ENCODE peak calls at places on chromosomes 7 and 10, in nine cellular contexts. One of them, this sample, is unnamed.

GRCh38 chr10:46299531-46300366 is 13.0 kb downstream of the ANTXRL start:
- DNase-seq in GM23248: no peak
- DNase-seq in PC-3: no peak
- DNase-seq in GM23338: no peak
- DNase-seq in neural progenitor cell: peak
- DNase-seq in hepatocyte: no peak
- DNase-seq in HCT116: no peak
- DNase-seq in MM.1S: no peak
- DNase-seq in SK-N-SH: no peak
- DNase-seq in this sample: peak

GRCh38 chr7:157713591-157713990 is 376.8 kb downstream of the DNAJB6 start:
- DNase-seq in GM23248: no peak
- DNase-seq in PC-3: no peak
- DNase-seq in GM23338: no peak
- DNase-seq in neural progenitor cell: no peak
- DNase-seq in hepatocyte: no peak
- DNase-seq in HCT116: no peak
- DNase-seq in MM.1S: no peak
- DNase-seq in SK-N-SH: no peak
- DNase-seq in this sample: no peak

GRCh38 chr10:4073912-4074311 is 288.9 kb upstream of the KLF6 start:
- DNase-seq in GM23248: peak
- DNase-seq in PC-3: no peak
- DNase-seq in GM23338: no peak
- DNase-seq in neural progenitor cell: no peak
- DNase-seq in hepatocyte: no peak
- DNase-seq in HCT116: no peak
- DNase-seq in MM.1S: no peak
- DNase-seq in SK-N-SH: peak
- DNase-seq in this sample: no peak

GRCh38 chr7:29106128-29106988 is 40.0 kb downstream of the CPVL start:
- DNase-seq in GM23248: peak
- DNase-seq in PC-3: peak
- DNase-seq in GM23338: peak
- DNase-seq in neural progenitor cell: peak
- DNase-seq in hepatocyte: peak
- DNase-seq in HCT116: peak
- DNase-seq in MM.1S: peak
- DNase-seq in SK-N-SH: peak
- DNase-seq in this sample: peak

GRCh38 chr7:140719711-140720110 is 23.2 kb downstream of the NDUFB2 start:
- DNase-seq in GM23248: peak
- DNase-seq in PC-3: peak
- DNase-seq in GM23338: no peak
- DNase-seq in neural progenitor cell: no peak
- DNase-seq in hepatocyte: no peak
- DNase-seq in HCT116: no peak
- DNase-seq in MM.1S: no peak
- DNase-seq in SK-N-SH: no peak
- DNase-seq in this sample: no peak

GRCh38 chr7:43785425-43785824 is 26.9 kb downstream of the BLVRA start:
- DNase-seq in GM23248: peak
- DNase-seq in PC-3: peak
- DNase-seq in GM23338: no peak
- DNase-seq in neural progenitor cell: no peak
- DNase-seq in hepatocyte: peak
- DNase-seq in HCT116: no peak
- DNase-seq in MM.1S: no peak
- DNase-seq in SK-N-SH: no peak
- DNase-seq in this sample: no peak

GRCh38 chr10:127983701-127984100 is 76.8 kb downstream of the PTPRE start:
- DNase-seq in GM23248: no peak
- DNase-seq in PC-3: no peak
- DNase-seq in GM23338: no peak
- DNase-seq in neural progenitor cell: no peak
- DNase-seq in hepatocyte: no peak
- DNase-seq in HCT116: no peak
- DNase-seq in MM.1S: no peak
- DNase-seq in SK-N-SH: no peak
- DNase-seq in this sample: no peak

GRCh38 chr7:2214636-2215035 is 18.1 kb downstream of the MAD1L1 start:
- DNase-seq in GM23248: peak
- DNase-seq in PC-3: no peak
- DNase-seq in GM23338: no peak
- DNase-seq in neural progenitor cell: no peak
- DNase-seq in hepatocyte: no peak
- DNase-seq in HCT116: no peak
- DNase-seq in MM.1S: no peak
- DNase-seq in SK-N-SH: no peak
- DNase-seq in this sample: no peak

GRCh38 chr7:85940798-85941197 is 702.9 kb upstream of the GRM3 start:
- DNase-seq in GM23248: no peak
- DNase-seq in PC-3: no peak
- DNase-seq in GM23338: no peak
- DNase-seq in neural progenitor cell: no peak
- DNase-seq in hepatocyte: no peak
- DNase-seq in HCT116: no peak
- DNase-seq in MM.1S: no peak
- DNase-seq in SK-N-SH: no peak
- DNase-seq in this sample: no peak

DNA sequence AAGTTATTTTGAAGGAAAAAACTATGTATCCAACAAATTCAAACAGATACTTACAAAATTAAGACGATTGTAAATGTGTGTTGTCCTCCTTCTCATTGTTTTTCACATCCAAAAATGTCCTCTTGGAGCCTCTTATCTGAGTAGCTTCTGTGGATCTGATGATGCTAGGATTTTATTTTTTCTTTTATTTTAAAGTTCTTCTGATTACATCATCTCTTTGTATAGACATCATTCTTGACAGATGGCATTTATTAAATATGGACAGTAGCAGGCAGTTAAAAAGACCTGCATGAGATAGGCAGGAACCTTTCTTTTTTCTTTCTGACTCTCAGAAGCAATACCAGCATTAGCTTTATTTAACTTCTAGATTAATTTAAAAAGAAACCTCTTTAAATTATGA is at the start of gene RPA3:
- DNase-seq in GM23248: no peak
- DNase-seq in PC-3: no peak
- DNase-seq in GM23338: no peak
- DNase-seq in neural progenitor cell: no peak
- DNase-seq in hepatocyte: no peak
- DNase-seq in HCT116: no peak
- DNase-seq in MM.1S: no peak
- DNase-seq in SK-N-SH: peak
- DNase-seq in this sample: no peak
- TF ChIP-seq EZH2phosphoT487 in GM23248: no peak
- TF ChIP-seq EZH2phosphoT487 in PC-3: no peak
- TF ChIP-seq EZH2phosphoT487 in GM23338: no peak
- TF ChIP-seq EZH2phosphoT487 in neural progenitor cell: no peak
- TF ChIP-seq EZH2phosphoT487 in hepatocyte: no peak
- TF ChIP-seq EZH2phosphoT487 in HCT116: no peak
- TF ChIP-seq EZH2phosphoT487 in MM.1S: no peak
- TF ChIP-seq EZH2phosphoT487 in SK-N-SH: no peak
- TF ChIP-seq EZH2phosphoT487 in this sample: no peak

DNA sequence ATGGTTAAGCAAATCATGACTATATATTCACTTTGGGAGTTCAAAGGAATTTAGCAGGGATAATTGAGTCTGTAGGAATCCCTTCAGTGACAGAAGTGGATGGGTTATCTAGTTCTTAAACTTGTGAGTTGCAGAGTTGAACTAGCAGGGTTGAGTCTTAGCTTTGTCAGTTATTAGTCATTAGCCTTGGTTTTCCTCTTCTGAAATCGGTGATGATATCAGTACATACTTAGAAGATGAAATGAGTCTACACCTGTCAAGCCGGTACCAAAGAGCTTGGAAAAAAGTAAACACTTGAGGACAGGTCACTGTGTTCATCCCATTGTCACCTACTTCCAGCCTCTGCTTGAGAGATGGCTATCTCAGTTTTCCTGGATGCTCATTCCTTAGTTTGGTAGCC is 73.5 kb downstream of the BUB3 start:
- DNase-seq in GM23248: no peak
- DNase-seq in PC-3: peak
- DNase-seq in GM23338: no peak
- DNase-seq in neural progenitor cell: no peak
- DNase-seq in hepatocyte: no peak
- DNase-seq in HCT116: no peak
- DNase-seq in MM.1S: no peak
- DNase-seq in SK-N-SH: no peak
- DNase-seq in this sample: no peak
- TF ChIP-seq EZH2phosphoT487 in GM23248: no peak
- TF ChIP-seq EZH2phosphoT487 in PC-3: no peak
- TF ChIP-seq EZH2phosphoT487 in GM23338: no peak
- TF ChIP-seq EZH2phosphoT487 in neural progenitor cell: no peak
- TF ChIP-seq EZH2phosphoT487 in hepatocyte: no peak
- TF ChIP-seq EZH2phosphoT487 in HCT116: no peak
- TF ChIP-seq EZH2phosphoT487 in MM.1S: no peak
- TF ChIP-seq EZH2phosphoT487 in SK-N-SH: no peak
- TF ChIP-seq EZH2phosphoT487 in this sample: no peak

DNA sequence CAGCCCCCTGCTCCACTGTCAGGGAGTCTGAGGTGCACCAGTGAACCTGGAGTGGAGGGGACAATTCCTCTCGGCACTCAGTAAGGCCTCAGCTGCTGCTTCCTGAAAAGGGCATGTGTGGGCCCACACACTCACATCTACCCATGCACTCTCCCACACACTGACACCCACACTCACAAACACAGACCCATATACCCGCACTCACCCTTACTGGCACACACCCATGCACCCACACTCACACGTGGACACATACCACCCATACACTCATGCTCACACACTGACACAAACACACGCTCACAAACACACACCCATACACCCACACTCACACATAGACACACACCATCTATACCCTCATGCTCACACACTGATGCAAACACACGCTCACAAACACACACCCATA is 31.9 kb downstream of the ADAMTS14 start:
- DNase-seq in GM23248: no peak
- DNase-seq in PC-3: no peak
- DNase-seq in GM23338: no peak
- DNase-seq in neural progenitor cell: no peak
- DNase-seq in hepatocyte: no peak
- DNase-seq in HCT116: no peak
- DNase-seq in MM.1S: no peak
- DNase-seq in SK-N-SH: no peak
- DNase-seq in this sample: no peak
- TF ChIP-seq EZH2phosphoT487 in GM23248: no peak
- TF ChIP-seq EZH2phosphoT487 in PC-3: no peak
- TF ChIP-seq EZH2phosphoT487 in GM23338: no peak
- TF ChIP-seq EZH2phosphoT487 in neural progenitor cell: no peak
- TF ChIP-seq EZH2phosphoT487 in hepatocyte: no peak
- TF ChIP-seq EZH2phosphoT487 in HCT116: no peak
- TF ChIP-seq EZH2phosphoT487 in MM.1S: no peak
- TF ChIP-seq EZH2phosphoT487 in SK-N-SH: no peak
- TF ChIP-seq EZH2phosphoT487 in this sample: no peak

GRCh38 chr10:100998183-100998990 is 1.2 kb upstream of the LZTS2 start:
- DNase-seq in GM23248: peak
- DNase-seq in PC-3: peak
- DNase-seq in GM23338: peak
- DNase-seq in neural progenitor cell: peak
- DNase-seq in hepatocyte: peak
- DNase-seq in HCT116: no peak
- DNase-seq in MM.1S: peak
- DNase-seq in SK-N-SH: peak
- DNase-seq in this sample: peak
- TF ChIP-seq EZH2phosphoT487 in GM23248: no peak
- TF ChIP-seq EZH2phosphoT487 in PC-3: no peak
- TF ChIP-seq EZH2phosphoT487 in GM23338: no peak
- TF ChIP-seq EZH2phosphoT487 in neural progenitor cell: no peak
- TF ChIP-seq EZH2phosphoT487 in hepatocyte: no peak
- TF ChIP-seq EZH2phosphoT487 in HCT116: no peak
- TF ChIP-seq EZH2phosphoT487 in MM.1S: no peak
- TF ChIP-seq EZH2phosphoT487 in SK-N-SH: no peak
- TF ChIP-seq EZH2phosphoT487 in this sample: no peak

DNA sequence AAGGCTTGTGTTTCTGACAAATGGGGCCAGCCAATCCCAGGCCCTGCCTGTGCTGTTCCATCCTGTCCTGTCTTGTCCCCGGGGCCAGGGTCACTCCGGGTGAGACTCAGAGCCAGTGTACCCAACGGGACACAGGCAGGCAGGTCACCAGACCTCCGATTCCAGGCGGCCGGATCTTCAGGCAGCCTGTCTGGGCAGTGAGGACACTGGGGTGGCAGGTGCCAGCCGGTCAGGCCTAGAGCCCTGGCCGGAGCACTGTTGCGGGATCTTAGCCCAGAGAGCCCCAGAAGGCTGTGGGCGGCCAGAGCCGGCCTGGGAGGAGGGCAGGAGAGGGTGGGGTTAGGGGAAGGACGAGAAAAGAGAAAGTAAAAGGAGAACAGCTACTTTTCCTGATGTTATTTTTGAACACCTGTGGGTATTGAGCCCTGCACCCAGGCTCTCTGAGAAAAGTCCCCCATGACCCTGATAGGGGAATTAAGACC is 134.3 kb upstream of the TNRC18 start:
- DNase-seq in GM23248: peak
- DNase-seq in PC-3: no peak
- DNase-seq in GM23338: no peak
- DNase-seq in neural progenitor cell: no peak
- DNase-seq in hepatocyte: peak
- DNase-seq in HCT116: no peak
- DNase-seq in MM.1S: peak
- DNase-seq in SK-N-SH: peak
- DNase-seq in this sample: peak
- TF ChIP-seq EZH2phosphoT487 in GM23248: no peak
- TF ChIP-seq EZH2phosphoT487 in PC-3: no peak
- TF ChIP-seq EZH2phosphoT487 in GM23338: no peak
- TF ChIP-seq EZH2phosphoT487 in neural progenitor cell: no peak
- TF ChIP-seq EZH2phosphoT487 in hepatocyte: no peak
- TF ChIP-seq EZH2phosphoT487 in HCT116: no peak
- TF ChIP-seq EZH2phosphoT487 in MM.1S: no peak
- TF ChIP-seq EZH2phosphoT487 in SK-N-SH: no peak
- TF ChIP-seq EZH2phosphoT487 in this sample: no peak

DNA sequence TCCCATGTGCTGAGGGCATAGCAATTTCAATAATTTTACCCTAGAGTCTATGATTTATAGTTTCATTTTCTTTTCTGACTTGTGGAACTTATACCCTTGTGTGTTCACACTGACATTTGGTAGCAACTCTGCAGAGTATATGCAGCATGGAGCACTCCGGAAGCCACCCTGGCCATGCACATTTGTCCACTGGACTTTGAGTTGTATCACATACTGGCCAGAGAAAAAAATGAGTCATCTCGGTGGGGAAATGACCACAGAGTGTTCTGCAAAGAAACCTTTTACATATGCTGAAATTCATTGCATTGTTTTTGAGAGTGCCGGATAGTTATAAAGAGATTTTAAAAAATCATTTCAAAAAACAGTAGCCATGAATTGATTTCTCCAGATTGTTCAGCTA is 164.8 kb upstream of the COBL start:
- DNase-seq in GM23248: no peak
- DNase-seq in PC-3: no peak
- DNase-seq in GM23338: no peak
- DNase-seq in neural progenitor cell: no peak
- DNase-seq in hepatocyte: peak
- DNase-seq in HCT116: no peak
- DNase-seq in MM.1S: no peak
- DNase-seq in SK-N-SH: no peak
- DNase-seq in this sample: no peak
- TF ChIP-seq EZH2phosphoT487 in GM23248: no peak
- TF ChIP-seq EZH2phosphoT487 in PC-3: no peak
- TF ChIP-seq EZH2phosphoT487 in GM23338: no peak
- TF ChIP-seq EZH2phosphoT487 in neural progenitor cell: no peak
- TF ChIP-seq EZH2phosphoT487 in hepatocyte: no peak
- TF ChIP-seq EZH2phosphoT487 in HCT116: no peak
- TF ChIP-seq EZH2phosphoT487 in MM.1S: no peak
- TF ChIP-seq EZH2phosphoT487 in SK-N-SH: no peak
- TF ChIP-seq EZH2phosphoT487 in this sample: no peak

This sample was measured in OCI-LY7.